ENCODE peak calls at places on chromosomes 5 and 9, in eight cellular contexts. U is mesenteric fat pad, F is substantia nigra, D is transverse colon, Q is hypothalamus, S is glomerular endothelial cell, Z is mucosa of gallbladder, E is stromal cell of bone marrow. G is an unnamed sample.

GRCh38 chr5:16411235-16411634 is 54.4 kb downstream of the ZNF622 start:
- DNase-seq in U (no peak), F (no peak), D (peak; percentile 11), Q (no peak), S (no peak), Z (no peak), E (no peak), G (no peak)

GRCh38 chr5:170554566-170555267 is 50.9 kb downstream of the KCNIP1 start:
- DNase-seq in U (no peak), F (no peak), D (peak; percentile 19), Q (no peak), S (no peak), Z (peak; percentile 27), E (no peak), G (no peak)

GRCh38 chr5:159965031-159965837 is 43.7 kb upstream of the TTC1 start:
- DNase-seq in U (no peak), F (no peak), D (peak; percentile 50), Q (peak; percentile 2), S (no peak), Z (peak; percentile 40), E (peak; percentile 40), G (peak; percentile 74)

GRCh38 chr9:95788011-95788410 is 87.5 kb upstream of the ERCC6L2 start:
- DNase-seq in U (no peak), F (no peak), D (no peak), Q (no peak), S (no peak), Z (no peak), E (no peak), G (no peak)

GRCh38 chr5:1330847-1331831 is 13.8 kb downstream of the CLPTM1L start:
- DNase-seq in U (peak; percentile 84), F (no peak), D (peak; percentile 8), Q (no peak), S (no peak), Z (no peak), E (no peak), G (no peak)

GRCh38 chr5:126351138-126351537 is 72.1 kb upstream of the GRAMD2B start:
- DNase-seq in U (no peak), F (no peak), D (no peak), Q (no peak), S (no peak), Z (no peak), E (peak; percentile 53), G (no peak)

GRCh38 chr9:123191660-123192059 is 76.7 kb downstream of the STRBP start:
- DNase-seq in U (no peak), F (no peak), D (no peak), Q (no peak), S (no peak), Z (no peak), E (no peak), G (no peak)

GRCh38 chr9:18606281-18606680 is 132.3 kb downstream of the ADAMTSL1 start:
- DNase-seq in U (no peak), F (no peak), D (no peak), Q (no peak), S (no peak), Z (no peak), E (no peak), G (no peak)

GRCh38 chr9:3879315-3879714 is 353.5 kb upstream of the RFX3 start:
- DNase-seq in U (no peak), F (no peak), D (no peak), Q (no peak), S (no peak), Z (no peak), E (no peak), G (no peak)

GRCh38 chr5:318341-318897 is 3.1 kb upstream of the AHRR start:
- DNase-seq in U (peak; percentile 88), F (no peak), D (no peak), Q (no peak), S (no peak), Z (no peak), E (no peak), G (no peak)

GRCh38 chr9:110180386-110180712 is 27.6 kb downstream of the C9orf152 start:
- DNase-seq in U (no peak), F (no peak), D (no peak), Q (no peak), S (no peak), Z (no peak), E (no peak), G (no peak)

GRCh38 chr5:37532976-37533740 is 154.0 kb downstream of the WDR70 start:
- DNase-seq in U (no peak), F (no peak), D (no peak), Q (no peak), S (no peak), Z (no peak), E (no peak), G (no peak)

GRCh38 chr5:125044491-125045282 is 298.2 kb upstream of the ZNF608 start:
- DNase-seq in U (no peak), F (no peak), D (no peak), Q (no peak), S (no peak), Z (no peak), E (no peak), G (no peak)

GRCh38 chr9:92954078-92954861 is 6.9 kb downstream of the FGD3 start:
- DNase-seq in U (peak; percentile 74), F (no peak), D (peak; percentile 81), Q (no peak), S (no peak), Z (peak; percentile 54), E (no peak), G (no peak)

GRCh38 chr9:34010979-34011378 is 37.7 kb downstream of the UBAP2 start:
- DNase-seq in U (no peak), F (no peak), D (no peak), Q (no peak), S (no peak), Z (no peak), E (no peak), G (no peak)

GRCh38 chr5:176181271-176181855 is 56.9 kb upstream of the SIMC1 start:
- DNase-seq in U (peak; percentile 76), F (no peak), D (no peak), Q (no peak), S (no peak), Z (no peak), E (no peak), G (no peak)

GRCh38 chr5:56259002-56259511 is 25.9 kb upstream of the ANKRD55 start:
- DNase-seq in U (no peak), F (no peak), D (no peak), Q (no peak), S (no peak), Z (no peak), E (peak; percentile 95), G (no peak)

GRCh38 chr9:129556576-129557191 is 64.2 kb downstream of the C9orf50 start:
- DNase-seq in U (no peak), F (no peak), D (no peak), Q (no peak), S (no peak), Z (no peak), E (no peak), G (no peak)

GRCh38 chr9:87167161-87167560 is 219.9 kb upstream of the GAS1 start:
- DNase-seq in U (no peak), F (no peak), D (no peak), Q (no peak), S (no peak), Z (no peak), E (no peak), G (no peak)

GRCh38 chr9:72363226-72363625 is 1.8 kb downstream of the ZFAND5 start:
- DNase-seq in U (no peak), F (no peak), D (no peak), Q (no peak), S (no peak), Z (no peak), E (no peak), G (no peak)

GRCh38 chr5:162886717-162887116 is 550.7 kb upstream of the CCNG1 start:
- DNase-seq in U (no peak), F (no peak), D (no peak), Q (no peak), S (no peak), Z (no peak), E (no peak), G (no peak)

GRCh38 chr5:61816585-61817450 is 484.8 kb downstream of the ZSWIM6 start:
- DNase-seq in U (no peak), F (no peak), D (no peak), Q (no peak), S (no peak), Z (no peak), E (no peak), G (no peak)

GRCh38 chr9:96331236-96331947 is 29.4 kb upstream of the HSD17B3 start:
- DNase-seq in U (no peak), F (no peak), D (no peak), Q (no peak), S (no peak), Z (no peak), E (no peak), G (no peak)

GRCh38 chr5:80194470-80194869 is 61.4 kb downstream of the SERINC5 start:
- DNase-seq in U (no peak), F (no peak), D (no peak), Q (no peak), S (no peak), Z (no peak), E (no peak), G (no peak)

GRCh38 chr9:76716270-76716669 is 48.0 kb upstream of the PCA3 start:
- DNase-seq in U (no peak), F (no peak), D (no peak), Q (peak; percentile 11), S (no peak), Z (no peak), E (peak; percentile 76), G (no peak)

GRCh38 chr5:10332301-10332700 is 21.2 kb upstream of the MARCHF6 start:
- DNase-seq in U (no peak), F (no peak), D (no peak), Q (no peak), S (no peak), Z (no peak), E (no peak), G (peak; percentile 74)

GRCh38 chr9:99680191-99680590 is 141.5 kb upstream of the NR4A3 start:
- DNase-seq in U (no peak), F (no peak), D (no peak), Q (no peak), S (no peak), Z (no peak), E (peak; percentile 66), G (no peak)

G was measured in cardiac septum.